ENCODE peak calls at places on chromosome 4, in eight cellular contexts. R is neural crest cell; C is activated naive CD8-positive, alpha-beta T cell treated with anti-CD3 and anti-CD28 coated beads, Interleukin-2, amount 50 U/mL, for 24 hours; U is stimulated activated CD4-positive, alpha-beta T cell treated with anti-CD3 and anti-CD28 coated beads, TNF-alpha, amount 100 ng/mL, for 1 hour; P is NCI-H1105; E is effector CD4-positive, alpha-beta T cell; T is OCI-LY7; Z is posterior cingulate gyrus. A is an unnamed sample.

GRCh38 chr4:55116450-55116849 is 8.9 kb downstream of the KDR start:
- DNase-seq in R (no peak), C (no peak), U (no peak), P (no peak), E (no peak), T (no peak), Z (no peak), A (no peak)

GRCh38 chr4:57099363-57099762 is 10.8 kb downstream of the IGFBP7 start:
- DNase-seq in R (no peak), C (no peak), U (no peak), P (no peak), E (no peak), T (no peak), Z (no peak), A (no peak)

GRCh38 chr4:4402966-4403365 is 16.1 kb downstream of the NSG1 start:
- DNase-seq in R (no peak), C (no peak), U (no peak), P (no peak), E (no peak), T (no peak), Z (no peak), A (no peak)

GRCh38 chr4:78210694-78211093 is 153.6 kb downstream of the FRAS1 start:
- DNase-seq in R (no peak), C (no peak), U (no peak), P (no peak), E (no peak), T (no peak), Z (no peak), A (no peak)

GRCh38 chr4:61511716-61512488 is 311.8 kb downstream of the ADGRL3 start:
- DNase-seq in R (no peak), C (no peak), U (no peak), P (no peak), E (no peak), T (no peak), Z (no peak), A (no peak)

GRCh38 chr4:20543131-20543530 is 157.1 kb upstream of the PACRGL start:
- DNase-seq in R (no peak), C (no peak), U (no peak), P (no peak), E (no peak), T (no peak), Z (no peak), A (no peak)

GRCh38 chr4:27272264-27272663 is 411.6 kb downstream of the STIM2 start:
- DNase-seq in R (no peak), C (no peak), U (no peak), P (no peak), E (no peak), T (no peak), Z (no peak), A (no peak)

GRCh38 chr4:167730769-167731168 is 361.6 kb upstream of the ANXA10 start:
- DNase-seq in R (no peak), C (no peak), U (no peak), P (no peak), E (no peak), T (no peak), Z (no peak), A (no peak)

GRCh38 chr4:124428648-124429047 is 283.9 kb downstream of the ANKRD50 start:
- DNase-seq in R (no peak), C (no peak), U (no peak), P (no peak), E (no peak), T (no peak), Z (no peak), A (no peak)

GRCh38 chr4:2652415-2653155 is 103.6 kb downstream of the TNIP2 start:
- DNase-seq in R (no peak), C (no peak), U (no peak), P (no peak), E (no peak), T (no peak), Z (no peak), A (no peak)

GRCh38 chr4:7450775-7451433 is 16.2 kb upstream of the PSAPL1 start:
- DNase-seq in R (no peak), C (no peak), U (no peak), P (no peak), E (no peak), T (no peak), Z (no peak), A (no peak)

GRCh38 chr4:182890202-182890601 is 27.0 kb downstream of the DCTD start:
- DNase-seq in R (no peak), C (no peak), U (no peak), P (no peak), E (no peak), T (no peak), Z (no peak), A (no peak)

GRCh38 chr4:125620066-125620850 is 305.5 kb downstream of the FAT4 start:
- DNase-seq in R (no peak), C (no peak), U (no peak), P (no peak), E (no peak), T (no peak), Z (no peak), A (no peak)

GRCh38 chr4:15779336-15779735 is 1.2 kb downstream of the CD38 start:
- DNase-seq in R (peak; percentile 13), C (no peak), U (no peak), P (no peak), E (no peak), T (no peak), Z (peak; percentile 53), A (no peak)

GRCh38 chr4:33512397-33512796 is 2731.9 kb downstream of the ARAP2 start:
- DNase-seq in R (no peak), C (no peak), U (no peak), P (no peak), E (no peak), T (peak; percentile 17), Z (no peak), A (no peak)

A was measured in HEK293T.